ENCODE peak calls at places on chromosome 19, in four cellular contexts. S is heart right ventricle, H is tibial nerve, Q is prostate gland. J is an unnamed sample. For H3K4me1, the result is how much of the 10 kb centered on the place peaks cover.

GRCh38 chr19:23283925-23284324 is 33.7 kb upstream of the ZNF724 start:
- DNase-seq in H (no peak), S (peak), Q (no peak), J (peak)

GRCh38 chr19:2273356-2274184 is 8.4 kb downstream of the PEAK3 start:
- DNase-seq in Q (peak), S (peak), H (peak), J (peak)

GRCh38 chr19:50952890-50953289 is at the start of gene KLK5:
- DNase-seq in S (no peak), Q (no peak), H (no peak), J (no peak)

GRCh38 chr19:45448425-45448756 is 19.4 kb upstream of the FOSB start:
- DNase-seq in S (no peak), H (no peak), Q (no peak), J (no peak)

GRCh38 chr19:45152504-45153338 is 8.1 kb downstream of the NKPD1 start:
- DNase-seq in S (peak), H (no peak), Q (peak), J (peak)

GRCh38 chr19:12611361-12611699 is 610 bp downstream of the ZNF791 start:
- DNase-seq in H (peak), Q (peak), S (peak), J (peak)

GRCh38 chr19:50891253-50891625 is 18.0 kb downstream of the KLK2 start:
- DNase-seq in H (no peak), Q (no peak), S (no peak), J (no peak)

GRCh38 chr19:2856457-2857055 is 10.6 kb upstream of the ZNF556 start:
- DNase-seq in Q (no peak), S (no peak), H (no peak), J (no peak)

GRCh38 chr19:54947381-54947780 is at the start of gene NLRP7:
- DNase-seq in H (no peak), Q (no peak), S (no peak), J (no peak)

GRCh38 chr19:14116918-14117578 is 514 bp downstream of the PRKACA start:
- DNase-seq in H (no peak), S (peak), Q (no peak), J (peak)

GRCh38 chr19:45113628-45114027 is 20.6 kb downstream of the PPP1R37 start:
- DNase-seq in S (no peak), H (no peak), Q (peak), J (no peak)

GRCh38 chr19:11176466-11177193 is 20.7 kb downstream of the KANK2 start:
- DNase-seq in H (no peak), Q (no peak), S (no peak), J (no peak)

GRCh38 chr19:36685835-36686234 is 1.6 kb upstream of the ZNF567 start:
- DNase-seq in H (no peak), Q (no peak), S (no peak), J (no peak)

GRCh38 chr19:45492627-45493470 is 4.0 kb downstream of the RTN2 start:
- DNase-seq in H (no peak), S (peak), Q (peak), J (peak)

GRCh38 chr19:48591021-48591420 is 15.5 kb upstream of the SPACA4 start:
- DNase-seq in H (no peak), Q (no peak), S (no peak), J (no peak)

GRCh38 chr19:42244452-42245220 is 2.2 kb upstream of the GSK3A start:
- DNase-seq in Q (peak), S (peak), H (peak), J (peak)

GRCh38 chr19:18483119-18483518 is 38.8 kb downstream of the ELL start:
- DNase-seq in Q (no peak), S (no peak), H (no peak), J (peak)

GRCh38 chr19:2820112-2820702 is 539 bp downstream of the ZNF554 start:
- DNase-seq in Q (no peak), S (no peak), H (no peak), J (peak)

GRCh38 chr19:4707956-4708650 is 15.5 kb downstream of the DPP9 start:
- DNase-seq in H (no peak), Q (no peak), S (peak), J (no peak)

GRCh38 chr19:4705413-4706131 is 18.1 kb downstream of the DPP9 start:
- DNase-seq in Q (no peak), S (peak), H (no peak), J (no peak)

GRCh38 chr19:4710281-4710600 is 13.4 kb downstream of the DPP9 start:
- DNase-seq in Q (no peak), H (no peak), S (no peak), J (no peak)

GRCh38 chr19:4709440-4710280 is 14.0 kb downstream of the DPP9 start:
- DNase-seq in Q (no peak), H (no peak), S (no peak), J (no peak)

GRCh38 chr19:4707322-4707721 is 16.3 kb downstream of the DPP9 start:
- DNase-seq in Q (no peak), H (no peak), S (no peak), J (no peak)
- H3K4me1 ChIP-seq in Q (under half), H (under half), S (under half), J (under half)

DNA sequence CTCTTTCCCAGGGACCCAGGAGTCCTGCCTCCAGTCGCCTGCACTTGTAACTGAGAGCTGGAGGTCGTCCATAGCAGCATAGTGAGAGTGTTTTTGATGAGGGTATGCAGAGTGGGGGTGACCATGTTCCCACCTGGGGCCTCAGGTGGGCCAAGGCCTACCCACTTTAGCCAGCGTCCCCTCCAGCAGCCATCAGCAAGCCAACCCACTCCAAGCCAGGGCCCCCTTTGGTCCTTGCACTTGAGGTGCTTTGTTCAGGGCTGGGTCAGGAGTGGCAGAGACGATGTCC is 11.9 kb upstream of the SMG9 start:
- DNase-seq in S (no peak), Q (no peak), H (no peak), J (no peak)
- H3K4me1 ChIP-seq in S (under half), Q (under half), H (under half), J (under half)

GRCh38 chr19:37983916-37984315 is 76.9 kb downstream of the SIPA1L3 start:
- DNase-seq in Q (no peak), H (no peak), S (no peak), J (no peak)
- H3K4me1 ChIP-seq in Q (under half), H (under half), S (under half), J (half or more)

GRCh38 chr19:46885411-46885810 is 24.6 kb downstream of the ARHGAP35 start:
- DNase-seq in S (no peak), Q (no peak), H (no peak), J (no peak)

GRCh38 chr19:46886546-46887239 is 25.9 kb downstream of the ARHGAP35 start:
- DNase-seq in H (no peak), Q (no peak), S (no peak), J (no peak)

GRCh38 chr19:46887240-46887782 is 26.5 kb downstream of the ARHGAP35 start:
- DNase-seq in S (no peak), Q (no peak), H (no peak), J (no peak)

GRCh38 chr19:46892252-46893179 is 31.7 kb downstream of the ARHGAP35 start:
- DNase-seq in Q (no peak), S (no peak), H (no peak), J (peak)

GRCh38 chr19:46890423-46891170 is 29.8 kb downstream of the ARHGAP35 start:
- DNase-seq in S (no peak), Q (no peak), H (no peak), J (no peak)
- H3K4me1 ChIP-seq in S (under half), Q (under half), H (under half), J (under half)

GRCh38 chr19:834216-834615 is 6.6 kb downstream of the AZU1 start:
- DNase-seq in S (no peak), Q (no peak), H (no peak), J (no peak)
- H3K4me1 ChIP-seq in S (under half), Q (under half), H (under half), J (under half)

J was measured in thyroid gland.